ENCODE peak calls at places on chromosomes 5 and 9, in four cellular contexts. One of them, this sample, is unnamed.

GRCh38 chr5:74408150-74409043 is 232.1 kb downstream of the ENC1 start:
- DNase-seq in A549: peak; percentile 39
- DNase-seq in WTC11: no peak
- DNase-seq in K562: no peak
- DNase-seq in this sample: peak; percentile 96

GRCh38 chr9:130486103-130486502 is 41.3 kb downstream of the ASS1 start:
- DNase-seq in A549: no peak
- DNase-seq in WTC11: no peak
- DNase-seq in K562: no peak
- DNase-seq in this sample: no peak

GRCh38 chr9:136403915-136404800 is 4.2 kb upstream of the SNAPC4 start:
- DNase-seq in A549: no peak
- DNase-seq in WTC11: no peak
- DNase-seq in K562: no peak
- DNase-seq in this sample: no peak

GRCh38 chr9:101737165-101737704 is 1.2 kb downstream of the GRIN3A start:
- DNase-seq in A549: no peak
- DNase-seq in WTC11: no peak
- DNase-seq in K562: no peak
- DNase-seq in this sample: no peak

GRCh38 chr9:12204512-12204911 is 488.7 kb upstream of the TYRP1 start:
- DNase-seq in A549: no peak
- DNase-seq in WTC11: no peak
- DNase-seq in K562: no peak
- DNase-seq in this sample: no peak

GRCh38 chr5:150510460-150511263 is 2.7 kb downstream of the NDST1 start:
- DNase-seq in A549: peak; percentile 31
- DNase-seq in WTC11: no peak
- DNase-seq in K562: no peak
- DNase-seq in this sample: peak; percentile 92

GRCh38 chr5:180364306-180364856 is 11.2 kb upstream of the GFPT2 start:
- DNase-seq in A549: no peak
- DNase-seq in WTC11: no peak
- DNase-seq in K562: no peak
- DNase-seq in this sample: no peak

GRCh38 chr5:14439087-14439841 is 142.3 kb upstream of the OTULINL start:
- DNase-seq in A549: no peak
- DNase-seq in WTC11: no peak
- DNase-seq in K562: no peak
- DNase-seq in this sample: no peak

GRCh38 chr5:139678283-139678613 is 30.1 kb downstream of the CXXC5 start:
- DNase-seq in A549: no peak
- DNase-seq in WTC11: no peak
- DNase-seq in K562: no peak
- DNase-seq in this sample: no peak

GRCh38 chr9:98154678-98155077 is 35.7 kb upstream of the TRIM14 start:
- DNase-seq in A549: no peak
- DNase-seq in WTC11: no peak
- DNase-seq in K562: no peak
- DNase-seq in this sample: no peak

GRCh38 chr5:83396662-83397061 is 74.9 kb upstream of the VCAN start:
- DNase-seq in A549: no peak
- DNase-seq in WTC11: no peak
- DNase-seq in K562: peak; percentile 30
- DNase-seq in this sample: no peak

GRCh38 chr5:139796061-139796806 is 626 bp downstream of the PSD2 start:
- DNase-seq in A549: no peak
- DNase-seq in WTC11: peak; percentile 48
- DNase-seq in K562: no peak
- DNase-seq in this sample: no peak

GRCh38 chr9:113886003-113886324 is 9.9 kb downstream of the ZNF618 start:
- DNase-seq in A549: no peak
- DNase-seq in WTC11: no peak
- DNase-seq in K562: no peak
- DNase-seq in this sample: no peak

GRCh38 chr5:71748360-71748759 is 29.3 kb downstream of the CARTPT start:
- DNase-seq in A549: no peak
- DNase-seq in WTC11: no peak
- DNase-seq in K562: no peak
- DNase-seq in this sample: no peak

GRCh38 chr5:4101189-4101588 is 505.6 kb downstream of the IRX1 start:
- DNase-seq in A549: no peak
- DNase-seq in WTC11: no peak
- DNase-seq in K562: no peak
- DNase-seq in this sample: no peak

GRCh38 chr5:180647941-180648500 is 1.4 kb downstream of the FLT4 start:
- DNase-seq in A549: no peak
- DNase-seq in WTC11: no peak
- DNase-seq in K562: no peak
- DNase-seq in this sample: no peak

GRCh38 chr9:83020327-83020726 is 42.6 kb downstream of the RASEF start:
- DNase-seq in A549: no peak
- DNase-seq in WTC11: no peak
- DNase-seq in K562: no peak
- DNase-seq in this sample: no peak

GRCh38 chr9:126158591-126159519 is 167.8 kb upstream of the MVB12B start:
- DNase-seq in A549: no peak
- DNase-seq in WTC11: no peak
- DNase-seq in K562: no peak
- DNase-seq in this sample: no peak

GRCh38 chr5:3634061-3634460 is 38.4 kb downstream of the IRX1 start:
- DNase-seq in A549: no peak
- DNase-seq in WTC11: no peak
- DNase-seq in K562: no peak
- DNase-seq in this sample: no peak

GRCh38 chr9:131278421-131279111 is 2.3 kb upstream of the FAM78A start:
- DNase-seq in A549: no peak
- DNase-seq in WTC11: no peak
- DNase-seq in K562: peak; percentile 74
- DNase-seq in this sample: no peak

GRCh38 chr5:84859056-84859455 is 474.4 kb upstream of the EDIL3 start:
- DNase-seq in A549: no peak
- DNase-seq in WTC11: no peak
- DNase-seq in K562: no peak
- DNase-seq in this sample: no peak

GRCh38 chr5:65970481-65971367 is 44.3 kb downstream of the ERBIN start:
- DNase-seq in A549: no peak
- DNase-seq in WTC11: no peak
- DNase-seq in K562: peak; percentile 45
- DNase-seq in this sample: no peak

GRCh38 chr5:16776611-16777251 is 159.4 kb downstream of the MYO10 start:
- DNase-seq in A549: peak; percentile 54
- DNase-seq in WTC11: peak; percentile 65
- DNase-seq in K562: peak; percentile 32
- DNase-seq in this sample: peak; percentile 62

GRCh38 chr5:78771260-78772240 is 123.0 kb upstream of the LHFPL2 start:
- DNase-seq in A549: no peak
- DNase-seq in WTC11: no peak
- DNase-seq in K562: peak; percentile 60
- DNase-seq in this sample: no peak

GRCh38 chr5:173629628-173630027 is 13.2 kb upstream of the BOD1 start:
- DNase-seq in A549: peak; percentile 34
- DNase-seq in WTC11: peak; percentile 81
- DNase-seq in K562: peak; percentile 57
- DNase-seq in this sample: no peak

GRCh38 chr9:114112778-114113585 is 13.9 kb upstream of the KIF12 start:
- DNase-seq in A549: peak; percentile 23
- DNase-seq in WTC11: no peak
- DNase-seq in K562: no peak
- DNase-seq in this sample: no peak

GRCh38 chr5:71932649-71933338 is 174.5 kb upstream of the MAP1B start:
- DNase-seq in A549: peak; percentile 93
- DNase-seq in WTC11: peak; percentile 50
- DNase-seq in K562: peak; percentile 72
- DNase-seq in this sample: peak; percentile 76

GRCh38 chr5:158382473-158382872 is 523.5 kb upstream of the CLINT1 start:
- DNase-seq in A549: peak; percentile 66
- DNase-seq in WTC11: no peak
- DNase-seq in K562: peak; percentile 11
- DNase-seq in this sample: no peak

GRCh38 chr9:133478851-133479711 is at the start of gene SLC2A6:
- DNase-seq in A549: peak; percentile 71
- DNase-seq in WTC11: peak; percentile 91
- DNase-seq in K562: peak; percentile 79
- DNase-seq in this sample: peak; percentile 63

GRCh38 chr5:82031220-82032119 is 59.6 kb downstream of the ATG10 start:
- DNase-seq in A549: no peak
- DNase-seq in WTC11: peak; percentile 48
- DNase-seq in K562: no peak
- DNase-seq in this sample: no peak

GRCh38 chr9:81632599-81632998 is 56.7 kb downstream of the TLE1 start:
- DNase-seq in A549: peak; percentile 54
- DNase-seq in WTC11: no peak
- DNase-seq in K562: no peak
- DNase-seq in this sample: no peak

GRCh38 chr5:1460054-1460682 is 14.9 kb upstream of the SLC6A3 start:
- DNase-seq in A549: no peak
- DNase-seq in WTC11: no peak
- DNase-seq in K562: no peak
- DNase-seq in this sample: no peak

DNA sequence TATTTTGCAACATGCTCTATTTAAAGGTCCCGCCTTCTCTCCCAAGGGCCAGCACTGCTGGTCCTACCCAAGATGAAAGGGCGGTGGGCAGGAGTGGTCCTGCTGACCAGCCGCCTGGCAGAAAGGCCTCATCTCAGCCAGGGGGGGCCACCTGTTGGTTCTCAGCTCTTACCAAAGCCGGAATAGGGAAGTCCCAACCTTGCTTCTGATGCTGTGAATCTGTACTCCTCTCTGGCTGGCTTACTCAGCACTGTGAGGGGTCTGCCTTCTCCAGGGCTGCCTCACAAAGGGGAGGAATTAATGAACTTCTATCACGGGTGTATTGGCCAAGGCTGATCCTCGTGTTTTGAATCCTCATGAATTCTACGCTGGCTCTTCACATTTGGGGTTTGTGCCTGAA is 13.6 kb upstream of the FAM240B start:
- DNase-seq in A549: no peak
- DNase-seq in WTC11: no peak
- DNase-seq in K562: no peak
- DNase-seq in this sample: no peak
- TF ChIP-seq NR3C1 in A549: no peak
- TF ChIP-seq NR3C1 in WTC11: no peak
- TF ChIP-seq NR3C1 in K562: no peak
- TF ChIP-seq NR3C1 in this sample: no peak

GRCh38 chr9:121683652-121684051 is 32.2 kb downstream of the DAB2IP start:
- DNase-seq in A549: no peak
- DNase-seq in WTC11: no peak
- DNase-seq in K562: no peak
- DNase-seq in this sample: no peak

GRCh38 chr9:121685146-121685794 is 33.8 kb downstream of the DAB2IP start:
- DNase-seq in A549: no peak
- DNase-seq in WTC11: no peak
- DNase-seq in K562: no peak
- DNase-seq in this sample: no peak

GRCh38 chr9:121685795-121686377 is 34.5 kb downstream of the DAB2IP start:
- DNase-seq in A549: no peak
- DNase-seq in WTC11: no peak
- DNase-seq in K562: no peak
- DNase-seq in this sample: no peak

GRCh38 chr9:121682926-121683485 is 31.6 kb downstream of the DAB2IP start:
- DNase-seq in A549: no peak
- DNase-seq in WTC11: no peak
- DNase-seq in K562: no peak
- DNase-seq in this sample: no peak

GRCh38 chr9:121684381-121685145 is 33.1 kb downstream of the DAB2IP start:
- DNase-seq in A549: peak; percentile 37
- DNase-seq in WTC11: peak; percentile 87
- DNase-seq in K562: peak; percentile 46
- DNase-seq in this sample: no peak
- TF ChIP-seq NR3C1 in A549: no peak
- TF ChIP-seq NR3C1 in WTC11: no peak
- TF ChIP-seq NR3C1 in K562: no peak
- TF ChIP-seq NR3C1 in this sample: no peak

GRCh38 chr9:37617837-37618236 is 25.4 kb upstream of the TOMM5 start:
- DNase-seq in A549: no peak
- DNase-seq in WTC11: no peak
- DNase-seq in K562: no peak
- DNase-seq in this sample: no peak
- TF ChIP-seq NR3C1 in A549: no peak
- TF ChIP-seq NR3C1 in WTC11: no peak
- TF ChIP-seq NR3C1 in K562: no peak
- TF ChIP-seq NR3C1 in this sample: no peak

GRCh38 chr5:59093329-59093728 is 510.5 kb downstream of the RAB3C start:
- DNase-seq in A549: peak; percentile 68
- DNase-seq in WTC11: no peak
- DNase-seq in K562: no peak
- DNase-seq in this sample: no peak
- TF ChIP-seq NR3C1 in A549: no peak
- TF ChIP-seq NR3C1 in WTC11: no peak
- TF ChIP-seq NR3C1 in K562: no peak
- TF ChIP-seq NR3C1 in this sample: no peak

DNA sequence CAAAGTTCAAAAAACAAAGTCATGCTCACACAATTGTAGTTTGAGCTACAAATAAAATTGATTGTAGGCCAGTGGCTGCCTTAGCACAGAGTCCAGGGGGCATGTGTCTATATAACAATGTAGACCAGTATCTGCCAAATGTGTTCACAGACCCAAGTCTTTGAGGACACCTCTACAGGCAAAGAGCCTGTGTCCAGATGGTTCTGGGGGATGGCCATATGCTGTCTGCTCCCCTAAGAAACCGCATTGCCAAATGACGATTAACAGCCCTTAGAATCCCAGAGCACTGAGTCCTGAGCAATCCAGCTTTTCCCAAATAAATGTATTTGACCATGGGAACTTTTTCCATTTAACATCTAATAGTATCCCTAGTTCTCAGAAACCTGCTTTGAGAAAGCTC is 169.6 kb downstream of the ADCY2 start:
- DNase-seq in A549: no peak
- DNase-seq in WTC11: no peak
- DNase-seq in K562: no peak
- DNase-seq in this sample: no peak
- TF ChIP-seq NR3C1 in A549: no peak
- TF ChIP-seq NR3C1 in WTC11: no peak
- TF ChIP-seq NR3C1 in K562: no peak
- TF ChIP-seq NR3C1 in this sample: no peak

GRCh38 chr5:177392765-177393164 is 7.7 kb downstream of the PFN3 start:
- DNase-seq in A549: no peak
- DNase-seq in WTC11: no peak
- DNase-seq in K562: no peak
- DNase-seq in this sample: no peak

GRCh38 chr5:177393990-177394389 is 6.5 kb downstream of the PFN3 start:
- DNase-seq in A549: no peak
- DNase-seq in WTC11: no peak
- DNase-seq in K562: no peak
- DNase-seq in this sample: no peak

GRCh38 chr5:177396086-177396485 is 4.4 kb downstream of the PFN3 start:
- DNase-seq in A549: no peak
- DNase-seq in WTC11: no peak
- DNase-seq in K562: no peak
- DNase-seq in this sample: no peak

GRCh38 chr5:177390363-177391300 is 6.4 kb downstream of the SLC34A1 start:
- DNase-seq in A549: peak; percentile 87
- DNase-seq in WTC11: peak; percentile 93
- DNase-seq in K562: peak; percentile 93
- DNase-seq in this sample: peak; percentile 79

GRCh38 chr5:177393206-177393765 is 7.2 kb downstream of the PFN3 start:
- DNase-seq in A549: no peak
- DNase-seq in WTC11: no peak
- DNase-seq in K562: no peak
- DNase-seq in this sample: no peak
- TF ChIP-seq NR3C1 in A549: no peak
- TF ChIP-seq NR3C1 in WTC11: no peak
- TF ChIP-seq NR3C1 in K562: no peak
- TF ChIP-seq NR3C1 in this sample: no peak

GRCh38 chr5:61363715-61364114 is 31.7 kb downstream of the ZSWIM6 start:
- DNase-seq in A549: no peak
- DNase-seq in WTC11: no peak
- DNase-seq in K562: no peak
- DNase-seq in this sample: no peak
- TF ChIP-seq NR3C1 in A549: no peak
- TF ChIP-seq NR3C1 in WTC11: no peak
- TF ChIP-seq NR3C1 in K562: no peak
- TF ChIP-seq NR3C1 in this sample: no peak

This sample was measured in HepG2.